ENCODE peak calls at places on chromosomes 1 and 21, in four cellular contexts. One of them, this sample, is unnamed.

GRCh38 chr21:45870851-45871615 is 110.5 kb upstream of the COL6A1 start:
- DNase-seq in lung: no peak
- DNase-seq in skeletal muscle cell: no peak
- DNase-seq in neural progenitor cell: no peak
- DNase-seq in this sample: peak

GRCh38 chr21:36156815-36157670 is at the start of gene DOP1B:
- DNase-seq in skeletal muscle cell: no peak
- DNase-seq in neural progenitor cell: no peak
- DNase-seq in lung: no peak
- DNase-seq in this sample: no peak

GRCh38 chr1:42777860-42778259 is 6.9 kb upstream of the TMEM269 start:
- DNase-seq in skeletal muscle cell: no peak
- DNase-seq in neural progenitor cell: peak
- DNase-seq in lung: no peak
- DNase-seq in this sample: no peak

GRCh38 chr1:192632641-192633532 is 3.1 kb upstream of the RGS13 start:
- DNase-seq in skeletal muscle cell: no peak
- DNase-seq in lung: no peak
- DNase-seq in neural progenitor cell: peak
- DNase-seq in this sample: no peak

GRCh38 chr1:65065535-65066378 is 82.2 kb upstream of the AK4 start:
- DNase-seq in lung: no peak
- DNase-seq in skeletal muscle cell: no peak
- DNase-seq in neural progenitor cell: peak
- DNase-seq in this sample: no peak

GRCh38 chr1:76511226-76511625 is 356.1 kb upstream of the ST6GALNAC5 start:
- DNase-seq in neural progenitor cell: peak
- DNase-seq in skeletal muscle cell: no peak
- DNase-seq in lung: no peak
- DNase-seq in this sample: no peak

GRCh38 chr1:5099558-5099957 is 445.1 kb downstream of the AJAP1 start:
- DNase-seq in skeletal muscle cell: no peak
- DNase-seq in lung: peak
- DNase-seq in neural progenitor cell: peak
- DNase-seq in this sample: peak

GRCh38 chr1:229204863-229205777 is 65.8 kb upstream of the RAB4A start:
- DNase-seq in lung: no peak
- DNase-seq in skeletal muscle cell: no peak
- DNase-seq in neural progenitor cell: peak
- DNase-seq in this sample: no peak

GRCh38 chr1:156401681-156402081 is 32.7 kb downstream of the RHBG start:
- DNase-seq in lung: no peak
- DNase-seq in neural progenitor cell: peak
- DNase-seq in skeletal muscle cell: no peak
- DNase-seq in this sample: no peak

GRCh38 chr1:6258675-6259074 is 2.2 kb downstream of the GPR153 start:
- DNase-seq in neural progenitor cell: no peak
- DNase-seq in skeletal muscle cell: no peak
- DNase-seq in lung: no peak
- DNase-seq in this sample: no peak

GRCh38 chr1:179251675-179252074 is 22.2 kb upstream of the ABL2 start:
- DNase-seq in neural progenitor cell: peak
- DNase-seq in skeletal muscle cell: no peak
- DNase-seq in lung: no peak
- DNase-seq in this sample: no peak

GRCh38 chr1:51671527-51672325 is 54.8 kb downstream of the OSBPL9 start:
- DNase-seq in skeletal muscle cell: peak
- DNase-seq in lung: no peak
- DNase-seq in neural progenitor cell: no peak
- DNase-seq in this sample: no peak

GRCh38 chr1:196660272-196660671 is 8.4 kb downstream of the CFH start:
- DNase-seq in skeletal muscle cell: no peak
- DNase-seq in neural progenitor cell: no peak
- DNase-seq in lung: no peak
- DNase-seq in this sample: no peak

GRCh38 chr1:103788377-103788776 is 38.7 kb downstream of the AMY1C start:
- DNase-seq in lung: no peak
- DNase-seq in skeletal muscle cell: no peak
- DNase-seq in neural progenitor cell: no peak
- DNase-seq in this sample: no peak

GRCh38 chr1:162390396-162391185 is 9.1 kb downstream of the C1orf226 start:
- DNase-seq in neural progenitor cell: no peak
- DNase-seq in skeletal muscle cell: no peak
- DNase-seq in lung: peak
- DNase-seq in this sample: peak

GRCh38 chr1:25971044-25971881 is 26.6 kb downstream of the PAFAH2 start:
- DNase-seq in skeletal muscle cell: no peak
- DNase-seq in neural progenitor cell: no peak
- DNase-seq in lung: no peak
- DNase-seq in this sample: no peak

GRCh38 chr1:86774305-86775304 is 70.2 kb downstream of the SH3GLB1 start:
- DNase-seq in skeletal muscle cell: peak
- DNase-seq in lung: peak
- DNase-seq in neural progenitor cell: peak
- DNase-seq in this sample: peak

GRCh38 chr1:243256590-243256989 is 749 bp downstream of the SDCCAG8 start:
- DNase-seq in skeletal muscle cell: no peak
- DNase-seq in lung: no peak
- DNase-seq in neural progenitor cell: no peak
- DNase-seq in this sample: no peak

GRCh38 chr21:46118305-46118870 is 20.5 kb downstream of the COL6A2 start:
- DNase-seq in lung: no peak
- DNase-seq in neural progenitor cell: no peak
- DNase-seq in skeletal muscle cell: no peak
- DNase-seq in this sample: no peak

GRCh38 chr1:247209306-247209900 is 37.6 kb upstream of the ZNF124 start:
- DNase-seq in lung: no peak
- DNase-seq in neural progenitor cell: no peak
- DNase-seq in skeletal muscle cell: no peak
- DNase-seq in this sample: no peak

GRCh38 chr1:175188936-175189335 is 3.6 kb downstream of the KIAA0040 start:
- DNase-seq in skeletal muscle cell: no peak
- DNase-seq in lung: peak
- DNase-seq in neural progenitor cell: no peak
- DNase-seq in this sample: no peak

GRCh38 chr1:85398391-85399064 is 66.4 kb downstream of the DDAH1 start:
- DNase-seq in skeletal muscle cell: peak
- DNase-seq in lung: no peak
- DNase-seq in neural progenitor cell: no peak
- DNase-seq in this sample: no peak

GRCh38 chr1:2242814-2243725 is 15.0 kb downstream of the SKI start:
- DNase-seq in skeletal muscle cell: no peak
- DNase-seq in lung: no peak
- DNase-seq in neural progenitor cell: no peak
- DNase-seq in this sample: no peak

GRCh38 chr1:12851779-12852178 is 3.3 kb upstream of the HNRNPCL1 start:
- DNase-seq in neural progenitor cell: no peak
- DNase-seq in lung: no peak
- DNase-seq in skeletal muscle cell: no peak
- DNase-seq in this sample: no peak

GRCh38 chr1:227174136-227174535 is 144.2 kb downstream of the CDC42BPA start:
- DNase-seq in neural progenitor cell: no peak
- DNase-seq in lung: no peak
- DNase-seq in skeletal muscle cell: no peak
- DNase-seq in this sample: no peak

GRCh38 chr1:25572708-25573590 is 29.5 kb downstream of the LDLRAP1 start:
- DNase-seq in neural progenitor cell: peak
- DNase-seq in lung: peak
- DNase-seq in skeletal muscle cell: no peak
- DNase-seq in this sample: no peak

GRCh38 chr1:62903522-62903921 is 119.6 kb downstream of the ATG4C start:
- DNase-seq in lung: no peak
- DNase-seq in skeletal muscle cell: no peak
- DNase-seq in neural progenitor cell: no peak
- DNase-seq in this sample: no peak

GRCh38 chr1:115251856-115252255 is 86.2 kb downstream of the NGF start:
- DNase-seq in lung: no peak
- DNase-seq in neural progenitor cell: no peak
- DNase-seq in skeletal muscle cell: peak
- DNase-seq in this sample: no peak

GRCh38 chr1:3821004-3821933 is 25.0 kb upstream of the LRRC47 start:
- DNase-seq in skeletal muscle cell: no peak
- DNase-seq in neural progenitor cell: no peak
- DNase-seq in lung: no peak
- DNase-seq in this sample: no peak

GRCh38 chr1:175390522-175391247 is 198.1 kb upstream of the KIAA0040 start:
- DNase-seq in lung: no peak
- DNase-seq in skeletal muscle cell: no peak
- DNase-seq in neural progenitor cell: no peak
- DNase-seq in this sample: no peak

GRCh38 chr1:33454646-33455282 is 17.7 kb upstream of the ZSCAN20 start:
- DNase-seq in skeletal muscle cell: no peak
- DNase-seq in neural progenitor cell: no peak
- DNase-seq in lung: no peak
- DNase-seq in this sample: no peak

GRCh38 chr1:215001419-215002021 is 81.0 kb upstream of the KCNK2 start:
- DNase-seq in skeletal muscle cell: no peak
- DNase-seq in neural progenitor cell: no peak
- DNase-seq in lung: no peak
- DNase-seq in this sample: no peak

GRCh38 chr1:234478152-234478480 is 863 bp downstream of the TARBP1 start:
- DNase-seq in lung: peak
- DNase-seq in skeletal muscle cell: no peak
- DNase-seq in neural progenitor cell: peak
- DNase-seq in this sample: peak

GRCh38 chr1:30706528-30706927 is 16.9 kb downstream of the MATN1 start:
- DNase-seq in lung: no peak
- DNase-seq in neural progenitor cell: no peak
- DNase-seq in skeletal muscle cell: no peak
- DNase-seq in this sample: no peak

GRCh38 chr1:104132386-104132973 is 382.8 kb downstream of the AMY1C start:
- DNase-seq in lung: no peak
- DNase-seq in neural progenitor cell: peak
- DNase-seq in skeletal muscle cell: no peak
- DNase-seq in this sample: no peak

GRCh38 chr1:235923466-235924008 is 56.8 kb upstream of the LYST start:
- DNase-seq in skeletal muscle cell: no peak
- DNase-seq in lung: no peak
- DNase-seq in neural progenitor cell: no peak
- DNase-seq in this sample: no peak

GRCh38 chr1:22709227-22709626 is 1.4 kb upstream of the EPHB2 start:
- DNase-seq in skeletal muscle cell: no peak
- DNase-seq in lung: no peak
- DNase-seq in neural progenitor cell: peak
- DNase-seq in this sample: no peak

GRCh38 chr1:99784143-99784542 is 17.7 kb upstream of the FRRS1 start:
- DNase-seq in neural progenitor cell: no peak
- DNase-seq in lung: no peak
- DNase-seq in skeletal muscle cell: no peak
- DNase-seq in this sample: no peak

GRCh38 chr1:182270731-182271130 is 120.9 kb downstream of the GLUL start:
- DNase-seq in skeletal muscle cell: no peak
- DNase-seq in lung: no peak
- DNase-seq in neural progenitor cell: no peak
- DNase-seq in this sample: no peak

GRCh38 chr1:31910933-31911332 is 27.2 kb downstream of the PTP4A2 start:
- DNase-seq in neural progenitor cell: no peak
- DNase-seq in skeletal muscle cell: no peak
- DNase-seq in lung: no peak
- DNase-seq in this sample: no peak